ENCODE peak calls at places on chromosomes 7 and 10, in five cellular contexts. One of them, this sample, is unnamed.

GRCh38 chr7:108210796-108211195 is 80.6 kb upstream of the LAMB4 start:
- DNase-seq in COR-L47: no peak
- DNase-seq in non-pigmented ciliary epithelial cell: no peak
- DNase-seq in fibroblast of gingiva: no peak
- DNase-seq in HCT116: no peak
- DNase-seq in this sample: no peak

GRCh38 chr10:96995851-96996250 is 163.8 kb downstream of the LCOR start:
- DNase-seq in COR-L47: no peak
- DNase-seq in non-pigmented ciliary epithelial cell: no peak
- DNase-seq in fibroblast of gingiva: peak
- DNase-seq in HCT116: no peak
- DNase-seq in this sample: no peak

GRCh38 chr10:132319853-132320669 is 11.9 kb upstream of the LRRC27 start:
- DNase-seq in COR-L47: no peak
- DNase-seq in non-pigmented ciliary epithelial cell: peak
- DNase-seq in fibroblast of gingiva: peak
- DNase-seq in HCT116: no peak
- DNase-seq in this sample: peak

GRCh38 chr10:128080231-128080630 is 46.0 kb downstream of the MKI67 start:
- DNase-seq in COR-L47: no peak
- DNase-seq in non-pigmented ciliary epithelial cell: no peak
- DNase-seq in fibroblast of gingiva: no peak
- DNase-seq in HCT116: no peak
- DNase-seq in this sample: no peak

GRCh38 chr7:36304099-36304425 is 85.6 kb upstream of the ANLN start:
- DNase-seq in COR-L47: no peak
- DNase-seq in non-pigmented ciliary epithelial cell: no peak
- DNase-seq in fibroblast of gingiva: no peak
- DNase-seq in HCT116: no peak
- DNase-seq in this sample: no peak

GRCh38 chr7:44194069-44194468 is 4.8 kb upstream of the GCK start:
- DNase-seq in COR-L47: no peak
- DNase-seq in non-pigmented ciliary epithelial cell: no peak
- DNase-seq in fibroblast of gingiva: no peak
- DNase-seq in HCT116: no peak
- DNase-seq in this sample: no peak

GRCh38 chr10:32332299-32332750 is 14.6 kb downstream of the EPC1 start:
- DNase-seq in COR-L47: no peak
- DNase-seq in non-pigmented ciliary epithelial cell: no peak
- DNase-seq in fibroblast of gingiva: no peak
- DNase-seq in HCT116: no peak
- DNase-seq in this sample: peak

GRCh38 chr10:24854256-24854655 is 98.2 kb downstream of the PRTFDC1 start:
- DNase-seq in COR-L47: no peak
- DNase-seq in non-pigmented ciliary epithelial cell: no peak
- DNase-seq in fibroblast of gingiva: no peak
- DNase-seq in HCT116: no peak
- DNase-seq in this sample: no peak

GRCh38 chr7:149883452-149883861 is 9.7 kb downstream of the ATP6V0E2 start:
- DNase-seq in COR-L47: peak
- DNase-seq in non-pigmented ciliary epithelial cell: no peak
- DNase-seq in fibroblast of gingiva: peak
- DNase-seq in HCT116: peak
- DNase-seq in this sample: peak

GRCh38 chr7:127504715-127505114 is 80.7 kb downstream of the GCC1 start:
- DNase-seq in COR-L47: no peak
- DNase-seq in non-pigmented ciliary epithelial cell: no peak
- DNase-seq in fibroblast of gingiva: no peak
- DNase-seq in HCT116: no peak
- DNase-seq in this sample: peak

GRCh38 chr10:114279886-114280644 is 41.0 kb downstream of the VWA2 start:
- DNase-seq in COR-L47: no peak
- DNase-seq in non-pigmented ciliary epithelial cell: no peak
- DNase-seq in fibroblast of gingiva: no peak
- DNase-seq in HCT116: no peak
- DNase-seq in this sample: no peak

GRCh38 chr7:141013345-141013715 is 1.4 kb downstream of the MRPS33 start:
- DNase-seq in COR-L47: no peak
- DNase-seq in non-pigmented ciliary epithelial cell: no peak
- DNase-seq in fibroblast of gingiva: no peak
- DNase-seq in HCT116: no peak
- DNase-seq in this sample: no peak

GRCh38 chr10:119029613-119030420 is at the start of gene NANOS1:
- DNase-seq in COR-L47: no peak
- DNase-seq in non-pigmented ciliary epithelial cell: no peak
- DNase-seq in fibroblast of gingiva: no peak
- DNase-seq in HCT116: no peak
- DNase-seq in this sample: peak

GRCh38 chr10:70974351-70974901 is 86.1 kb upstream of the PCBD1 start:
- DNase-seq in COR-L47: no peak
- DNase-seq in non-pigmented ciliary epithelial cell: no peak
- DNase-seq in fibroblast of gingiva: no peak
- DNase-seq in HCT116: no peak
- DNase-seq in this sample: peak

GRCh38 chr7:76364198-76364584 is 5.4 kb upstream of the YWHAG start:
- DNase-seq in COR-L47: no peak
- DNase-seq in non-pigmented ciliary epithelial cell: no peak
- DNase-seq in fibroblast of gingiva: peak
- DNase-seq in HCT116: no peak
- DNase-seq in this sample: no peak

GRCh38 chr7:29479606-29480200 is 83.9 kb upstream of the PRR15 start:
- DNase-seq in COR-L47: no peak
- DNase-seq in non-pigmented ciliary epithelial cell: no peak
- DNase-seq in fibroblast of gingiva: no peak
- DNase-seq in HCT116: no peak
- DNase-seq in this sample: no peak

GRCh38 chr10:6385683-6386082 is 183.0 kb downstream of the PFKFB3 start:
- DNase-seq in COR-L47: no peak
- DNase-seq in non-pigmented ciliary epithelial cell: no peak
- DNase-seq in fibroblast of gingiva: peak
- DNase-seq in HCT116: no peak
- DNase-seq in this sample: no peak

GRCh38 chr7:2016761-2017482 is 215.8 kb downstream of the MAD1L1 start:
- DNase-seq in COR-L47: no peak
- DNase-seq in non-pigmented ciliary epithelial cell: no peak
- DNase-seq in fibroblast of gingiva: no peak
- DNase-seq in HCT116: no peak
- DNase-seq in this sample: no peak

GRCh38 chr10:89431977-89432376 is 17.6 kb downstream of the IFIT5 start:
- DNase-seq in COR-L47: no peak
- DNase-seq in non-pigmented ciliary epithelial cell: peak
- DNase-seq in fibroblast of gingiva: no peak
- DNase-seq in HCT116: no peak
- DNase-seq in this sample: peak

GRCh38 chr10:48796846-48797245 is 112.2 kb downstream of the WDFY4 start:
- DNase-seq in COR-L47: no peak
- DNase-seq in non-pigmented ciliary epithelial cell: no peak
- DNase-seq in fibroblast of gingiva: no peak
- DNase-seq in HCT116: no peak
- DNase-seq in this sample: no peak

GRCh38 chr10:83190614-83191013 is 948.7 kb upstream of the GHITM start:
- DNase-seq in COR-L47: no peak
- DNase-seq in non-pigmented ciliary epithelial cell: no peak
- DNase-seq in fibroblast of gingiva: no peak
- DNase-seq in HCT116: no peak
- DNase-seq in this sample: no peak

GRCh38 chr7:28662236-28662635 is 249.9 kb downstream of the CREB5 start:
- DNase-seq in COR-L47: no peak
- DNase-seq in non-pigmented ciliary epithelial cell: no peak
- DNase-seq in fibroblast of gingiva: no peak
- DNase-seq in HCT116: no peak
- DNase-seq in this sample: no peak

GRCh38 chr10:12635127-12635541 is 285.8 kb downstream of the CAMK1D start:
- DNase-seq in COR-L47: no peak
- DNase-seq in non-pigmented ciliary epithelial cell: no peak
- DNase-seq in fibroblast of gingiva: no peak
- DNase-seq in HCT116: no peak
- DNase-seq in this sample: no peak

GRCh38 chr10:122122493-122122892 is 133.5 kb downstream of the TACC2 start:
- DNase-seq in COR-L47: no peak
- DNase-seq in non-pigmented ciliary epithelial cell: no peak
- DNase-seq in fibroblast of gingiva: no peak
- DNase-seq in HCT116: no peak
- DNase-seq in this sample: no peak

GRCh38 chr7:149409889-149410288 is 51.0 kb downstream of the ZNF777 start:
- DNase-seq in COR-L47: no peak
- DNase-seq in non-pigmented ciliary epithelial cell: no peak
- DNase-seq in fibroblast of gingiva: no peak
- DNase-seq in HCT116: no peak
- DNase-seq in this sample: no peak

GRCh38 chr7:114653391-114654088 is 238.9 kb downstream of the FOXP2 start:
- DNase-seq in COR-L47: peak
- DNase-seq in non-pigmented ciliary epithelial cell: no peak
- DNase-seq in fibroblast of gingiva: no peak
- DNase-seq in HCT116: no peak
- DNase-seq in this sample: no peak

GRCh38 chr7:137975223-137975622 is 26.7 kb downstream of the CREB3L2 start:
- DNase-seq in COR-L47: no peak
- DNase-seq in non-pigmented ciliary epithelial cell: no peak
- DNase-seq in fibroblast of gingiva: peak
- DNase-seq in HCT116: no peak
- DNase-seq in this sample: no peak